ENCODE peak calls at places on chromosomes 4 and X, in five cellular contexts. K, P, R, D and B are unnamed samples.

GRCh38 chr4:139014391-139015268 is 951 bp upstream of the NOCT start:
- DNase-seq in K (peak), P (peak), R (no peak), D (no peak), B (no peak)

GRCh38 chr4:7771541-7772507 is 167.8 kb downstream of the AFAP1 start:
- DNase-seq in K (no peak), P (no peak), R (no peak), D (no peak), B (peak)

GRCh38 chrX:47722260-47722659 is 63.3 kb upstream of the UXT start:
- DNase-seq in K (no peak), P (no peak), R (no peak), D (no peak), B (no peak)

GRCh38 chr4:154660052-154660451 is 47.6 kb upstream of the FGG start:
- DNase-seq in K (no peak), P (no peak), R (no peak), D (no peak), B (no peak)

GRCh38 chr4:140884431-140885058 is 128.4 kb upstream of the TBC1D9 start:
- DNase-seq in K (peak), P (peak), R (peak), D (peak), B (peak)

GRCh38 chr4:67452100-67452887 is 93.0 kb downstream of the CENPC start:
- DNase-seq in K (no peak), P (no peak), R (no peak), D (no peak), B (no peak)

GRCh38 chrX:9257718-9258117 is 207.1 kb upstream of the TBL1X start:
- DNase-seq in K (no peak), P (no peak), R (no peak), D (no peak), B (no peak)

GRCh38 chr4:3683077-3683743 is 83.0 kb upstream of the ADRA2C start:
- DNase-seq in K (no peak), P (no peak), R (no peak), D (no peak), B (peak)

GRCh38 chr4:176001171-176002006 is 64.3 kb upstream of the WDR17 start:
- DNase-seq in K (peak), P (no peak), R (peak), D (peak), B (peak)

GRCh38 chr4:74364649-74365491 is at the start of gene EREG:
- DNase-seq in K (peak), P (peak), R (peak), D (peak), B (peak)

GRCh38 chrX:41515376-41515775 is 68.2 kb downstream of the NYX start:
- DNase-seq in K (no peak), P (no peak), R (no peak), D (no peak), B (no peak)

GRCh38 chrX:129540725-129541184 is 696 bp downstream of the OCRL start:
- DNase-seq in K (no peak), P (no peak), R (peak), D (no peak), B (peak)

GRCh38 chr4:85741421-85741820 is 266.5 kb downstream of the ARHGAP24 start:
- DNase-seq in K (no peak), P (no peak), R (no peak), D (no peak), B (no peak)
- H2AK5ac ChIP-seq in K (no peak), P (no peak), R (no peak), D (no peak), B (no peak)

DNA sequence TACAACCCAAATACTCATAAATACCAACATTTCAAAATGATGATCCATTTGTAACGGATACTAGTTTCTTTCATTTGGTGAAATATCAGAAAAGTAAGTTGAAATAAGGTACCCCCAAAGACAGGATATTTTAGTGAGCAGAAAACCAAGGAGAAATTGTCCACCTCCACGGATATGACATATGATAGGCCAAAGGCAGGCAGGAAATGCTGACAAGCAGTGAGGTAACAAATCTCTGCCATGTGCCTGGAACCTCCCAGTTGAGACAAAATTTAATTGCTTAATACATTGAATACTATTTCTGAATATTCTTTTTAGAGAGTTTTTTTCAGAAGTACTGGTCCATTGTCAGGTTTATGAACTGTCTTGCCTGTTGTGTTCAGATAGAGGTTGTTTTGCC is 118.8 kb downstream of the GATB start:
- DNase-seq in K (no peak), P (no peak), R (no peak), D (no peak), B (no peak)
- H2BK12ac ChIP-seq in K (no peak), P (no peak), R (no peak), D (no peak), B (no peak)

GRCh38 chrX:49185062-49185394 is 1.1 kb downstream of the PRICKLE3 start:
- DNase-seq in K (no peak), P (no peak), R (no peak), D (no peak), B (no peak)

GRCh38 chrX:49186125-49187027 is at the start of gene PRICKLE3:
- DNase-seq in K (peak), P (peak), R (peak), D (no peak), B (peak)

GRCh38 chrX:49187028-49187394 is 838 bp upstream of the PRICKLE3 start:
- DNase-seq in K (no peak), P (no peak), R (peak), D (no peak), B (no peak)

GRCh38 chrX:49183701-49184281 is 2.4 kb downstream of the PRICKLE3 start:
- DNase-seq in K (no peak), P (no peak), R (no peak), D (no peak), B (no peak)

GRCh38 chrX:49184294-49185061 is 1.7 kb downstream of the PRICKLE3 start:
- DNase-seq in K (peak), P (peak), R (peak), D (peak), B (peak)
- H3K4ac ChIP-seq in K (peak), P (peak), R (no peak), D (no peak), B (no peak)

DNA sequence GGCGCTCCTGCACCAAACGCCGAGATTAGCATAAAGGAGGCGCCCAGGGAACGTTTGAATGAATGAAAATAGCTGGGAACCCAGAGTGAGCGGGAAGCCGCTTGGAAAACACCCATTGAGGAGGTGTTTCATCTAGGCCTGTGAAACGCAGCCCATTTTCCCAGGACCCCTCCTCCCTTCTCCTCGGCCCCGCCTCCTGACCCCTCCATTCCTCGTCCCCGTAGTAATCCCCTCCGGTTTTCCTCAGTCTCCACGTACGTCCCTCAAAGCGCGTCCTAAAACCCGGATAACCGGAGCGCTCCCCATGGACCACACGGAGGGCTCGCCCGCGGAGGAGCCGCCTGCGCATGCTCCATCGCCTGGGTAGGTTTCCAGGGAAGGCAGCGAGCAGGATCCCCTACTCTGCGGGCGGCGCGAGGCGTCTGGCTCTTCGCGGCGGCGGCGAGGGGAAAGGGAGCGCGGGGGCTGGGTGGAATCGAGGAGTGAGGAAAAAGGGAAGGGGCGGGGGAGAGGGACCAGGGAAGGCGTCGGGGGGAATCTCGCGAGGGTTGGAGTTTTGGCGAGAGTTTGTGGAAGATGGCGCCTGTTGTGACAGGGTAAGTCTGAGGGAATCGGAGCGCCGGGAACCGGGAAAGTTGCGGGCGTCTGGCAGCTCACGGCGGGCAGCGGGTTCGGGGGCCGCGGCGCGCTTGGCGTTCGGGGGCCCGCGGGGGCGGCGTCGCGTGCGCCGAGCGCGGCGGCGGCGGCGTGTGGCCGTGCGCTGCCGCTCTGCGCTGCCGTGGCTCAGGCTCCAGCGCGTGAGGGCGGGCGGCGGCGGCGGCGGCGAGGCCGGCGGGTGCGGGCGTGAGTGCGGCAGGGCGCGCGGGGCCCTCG is at the start of gene RBPJ:
- DNase-seq in K (peak), P (peak), R (peak), D (peak), B (peak)
- H2AK5ac ChIP-seq in K (no peak), P (peak), R (no peak), D (peak), B (peak)

GRCh38 chr4:150390531-150390910 is 191.4 kb upstream of the MAB21L2 start:
- DNase-seq in K (no peak), P (no peak), R (no peak), D (no peak), B (no peak)
- H2BK12ac ChIP-seq in K (no peak), P (no peak), R (no peak), D (no peak), B (no peak)

GRCh38 chr4:6732441-6733357 is 16.7 kb downstream of the BLOC1S4 start:
- DNase-seq in K (peak), P (peak), R (no peak), D (no peak), B (no peak)
- H3K4ac ChIP-seq in K (peak), P (peak), R (no peak), D (no peak), B (no peak)

GRCh38 chrX:74452199-74452481 is 30.8 kb downstream of the SLC16A2 start:
- DNase-seq in K (no peak), P (no peak), R (no peak), D (no peak), B (no peak)

GRCh38 chrX:74449322-74449936 is 28.1 kb downstream of the SLC16A2 start:
- DNase-seq in K (no peak), P (no peak), R (no peak), D (no peak), B (no peak)

GRCh38 chrX:74449937-74450330 is 28.6 kb downstream of the SLC16A2 start:
- DNase-seq in K (peak), P (peak), R (no peak), D (no peak), B (no peak)

GRCh38 chrX:74451450-74452198 is 30.3 kb downstream of the SLC16A2 start:
- DNase-seq in K (no peak), P (no peak), R (no peak), D (no peak), B (no peak)

GRCh38 chrX:74450803-74451449 is 29.6 kb downstream of the SLC16A2 start:
- DNase-seq in K (peak), P (peak), R (no peak), D (no peak), B (no peak)
- H2AK5ac ChIP-seq in K (peak), P (no peak), R (no peak), D (no peak), B (no peak)

DNA sequence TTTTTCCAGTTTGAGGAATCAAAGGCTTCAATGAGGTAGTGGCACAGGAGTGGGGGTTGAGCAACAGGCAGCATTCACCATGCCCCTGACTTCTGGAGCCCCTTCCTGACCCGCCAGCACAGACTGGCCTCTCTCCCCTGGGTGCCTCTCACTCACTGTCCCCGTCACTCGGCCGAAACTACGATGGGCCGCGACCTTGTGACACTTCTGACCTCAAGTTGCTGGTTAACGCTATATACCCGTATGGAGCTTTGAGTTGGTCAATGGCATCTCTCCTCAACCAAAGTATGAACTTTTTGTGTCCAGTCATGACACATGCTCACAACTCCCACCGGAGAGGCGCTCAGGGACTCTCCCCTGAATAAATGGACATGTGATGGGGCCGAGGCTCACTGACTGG is 72.1 kb downstream of the IRF2 start:
- DNase-seq in K (no peak), P (no peak), R (peak), D (peak), B (no peak)
- H2BK12ac ChIP-seq in K (no peak), P (no peak), R (peak), D (no peak), B (no peak)